ENCODE peak calls at places on chromosomes 3 and 15, in ten cellular contexts. E is stimulated activated effector memory CD8-positive, alpha-beta T cell treated with anti-CD3 and anti-CD28 coated beads, Interleukin-12 subunit alpha, Interleukin-12 subunit beta, amount 100 ng/mL, for 72 hours; H is NCI-H187 treated with DMSO at 0.1 percent for 48 hours; N is GM18507; J is GM20000; T is NCI-H748 treated with DMSO at 0.1 percent for 48 hours; S is NCI-H1436; L is GM19239; M is effector CD4-positive, alpha-beta T cell; X is amygdala. R is an unnamed sample.
A peak's percentile ranks its signal among the peaks of the same experiment; 100 is the strongest.

GRCh38 chr3:57081173-57081572 is 20.7 kb downstream of the SPATA12 start:
- DNase-seq in E (no peak), H (no peak), N (no peak), J (no peak), T (no peak), S (no peak), L (no peak), M (no peak), X (no peak), R (no peak)

GRCh38 chr3:141114816-141115458 is 63.8 kb downstream of the SPSB4 start:
- DNase-seq in E (no peak), H (no peak), N (no peak), J (no peak), T (no peak), S (no peak), L (no peak), M (no peak), X (no peak), R (peak; percentile 3)

GRCh38 chr3:127820871-127821853 is 1.2 kb downstream of the MGLL start:
- DNase-seq in E (no peak), H (peak; percentile 34), N (no peak), J (peak; percentile 78), T (no peak), S (no peak), L (no peak), M (no peak), X (no peak), R (no peak)

GRCh38 chr3:41050149-41050548 is 149.2 kb upstream of the CTNNB1 start:
- DNase-seq in E (no peak), H (no peak), N (no peak), J (no peak), T (no peak), S (no peak), L (no peak), M (no peak), X (no peak), R (no peak)

GRCh38 chr15:97126556-97127233 is 796.2 kb downstream of the NR2F2 start:
- DNase-seq in E (no peak), H (no peak), N (no peak), J (no peak), T (no peak), S (no peak), L (no peak), M (no peak), X (no peak), R (no peak)

GRCh38 chr15:66670198-66670597 is 31.8 kb upstream of the SMAD6 start:
- DNase-seq in E (no peak), H (no peak), N (no peak), J (no peak), T (no peak), S (no peak), L (no peak), M (no peak), X (no peak), R (no peak)

GRCh38 chr3:194690501-194691372 is 5.1 kb downstream of the FAM43A start:
- DNase-seq in E (no peak), H (no peak), N (no peak), J (no peak), T (no peak), S (peak; percentile 69), L (no peak), M (no peak), X (no peak), R (peak; percentile 62)

GRCh38 chr3:196726788-196727675 is 12.6 kb upstream of the PAK2 start:
- DNase-seq in E (no peak), H (no peak), N (no peak), J (no peak), T (no peak), S (no peak), L (no peak), M (no peak), X (no peak), R (no peak)

GRCh38 chr3:69008980-69009379 is 4.5 kb downstream of the EOGT start:
- DNase-seq in E (no peak), H (no peak), N (no peak), J (no peak), T (no peak), S (no peak), L (no peak), M (no peak), X (no peak), R (no peak)

GRCh38 chr3:148021400-148021799 is 612.2 kb downstream of the ZIC1 start:
- DNase-seq in E (no peak), H (no peak), N (no peak), J (no peak), T (no peak), S (no peak), L (no peak), M (no peak), X (no peak), R (no peak)

GRCh38 chr3:24562874-24563273 is 68.2 kb upstream of the THRB start:
- DNase-seq in E (no peak), H (no peak), N (no peak), J (no peak), T (no peak), S (no peak), L (no peak), M (no peak), X (no peak), R (no peak)

GRCh38 chr15:71471347-71471746 is 339.0 kb upstream of the NR2E3 start:
- DNase-seq in E (no peak), H (no peak), N (no peak), J (peak; percentile 9), T (no peak), S (no peak), L (no peak), M (no peak), X (no peak), R (no peak)

R was measured in OCI-LY7.